ENCODE peak calls at places on chromosomes 7 and 10, in six cellular contexts. One of them, this sample, is unnamed. For H3K36me3, H3K4me1 and H3K27me3, the result is how much of the 10 kb centered on the place peaks cover.

GRCh38 chr7:139422126-139422525 is 61.3 kb downstream of the KLRG2 start:
- DNase-seq in psoas muscle: no peak
- DNase-seq in mesenchymal stem cell: peak
- DNase-seq in aorta: no peak
- DNase-seq in mammary epithelial cell: no peak
- DNase-seq in effector memory CD4-positive, alpha-beta T cell: no peak
- DNase-seq in this sample: no peak

GRCh38 chr7:13042605-13043236 is 355.3 kb downstream of the ARL4A start:
- DNase-seq in effector memory CD4-positive, alpha-beta T cell: no peak
- DNase-seq in aorta: no peak
- DNase-seq in psoas muscle: no peak
- DNase-seq in mesenchymal stem cell: peak
- DNase-seq in mammary epithelial cell: peak
- DNase-seq in this sample: no peak

GRCh38 chr7:25894002-25894901 is 257.7 kb upstream of the NFE2L3 start:
- DNase-seq in aorta: no peak
- DNase-seq in mammary epithelial cell: peak
- DNase-seq in psoas muscle: peak
- DNase-seq in effector memory CD4-positive, alpha-beta T cell: no peak
- DNase-seq in mesenchymal stem cell: no peak
- DNase-seq in this sample: no peak

GRCh38 chr7:116273283-116273917 is 63.1 kb downstream of the TES start:
- DNase-seq in mesenchymal stem cell: no peak
- DNase-seq in effector memory CD4-positive, alpha-beta T cell: no peak
- DNase-seq in mammary epithelial cell: no peak
- DNase-seq in aorta: no peak
- DNase-seq in psoas muscle: no peak
- DNase-seq in this sample: no peak

GRCh38 chr10:108982141-108982540 is 941.2 kb downstream of the XPNPEP1 start:
- DNase-seq in mammary epithelial cell: no peak
- DNase-seq in mesenchymal stem cell: peak
- DNase-seq in aorta: no peak
- DNase-seq in effector memory CD4-positive, alpha-beta T cell: no peak
- DNase-seq in psoas muscle: no peak
- DNase-seq in this sample: no peak

GRCh38 chr7:45230611-45231165 is 73.1 kb downstream of the RAMP3 start:
- DNase-seq in mammary epithelial cell: no peak
- DNase-seq in mesenchymal stem cell: no peak
- DNase-seq in psoas muscle: no peak
- DNase-seq in effector memory CD4-positive, alpha-beta T cell: no peak
- DNase-seq in aorta: no peak
- DNase-seq in this sample: no peak

GRCh38 chr7:7639847-7640220 is 718 bp upstream of the UMAD1 start:
- DNase-seq in aorta: no peak
- DNase-seq in psoas muscle: no peak
- DNase-seq in effector memory CD4-positive, alpha-beta T cell: peak
- DNase-seq in mesenchymal stem cell: peak
- DNase-seq in mammary epithelial cell: no peak
- DNase-seq in this sample: no peak

GRCh38 chr10:13816195-13816926 is 229.6 kb downstream of the PRPF18 start:
- DNase-seq in aorta: no peak
- DNase-seq in mesenchymal stem cell: peak
- DNase-seq in psoas muscle: peak
- DNase-seq in effector memory CD4-positive, alpha-beta T cell: no peak
- DNase-seq in mammary epithelial cell: peak
- DNase-seq in this sample: no peak

GRCh38 chr7:50397971-50398324 is 52.2 kb downstream of the FIGNL1 start:
- DNase-seq in effector memory CD4-positive, alpha-beta T cell: no peak
- DNase-seq in mesenchymal stem cell: no peak
- DNase-seq in mammary epithelial cell: no peak
- DNase-seq in psoas muscle: no peak
- DNase-seq in aorta: no peak
- DNase-seq in this sample: no peak

GRCh38 chr7:80950550-80950967 is 31.7 kb upstream of the SEMA3C start:
- DNase-seq in mammary epithelial cell: no peak
- DNase-seq in aorta: no peak
- DNase-seq in psoas muscle: no peak
- DNase-seq in mesenchymal stem cell: peak
- DNase-seq in effector memory CD4-positive, alpha-beta T cell: no peak
- DNase-seq in this sample: no peak

GRCh38 chr7:80449841-80450240 is 62.0 kb downstream of the GNAT3 start:
- DNase-seq in mesenchymal stem cell: no peak
- DNase-seq in effector memory CD4-positive, alpha-beta T cell: no peak
- DNase-seq in aorta: no peak
- DNase-seq in mammary epithelial cell: no peak
- DNase-seq in psoas muscle: no peak
- DNase-seq in this sample: no peak

GRCh38 chr7:22657479-22657878 is 69.5 kb upstream of the IL6 start:
- DNase-seq in aorta: no peak
- DNase-seq in effector memory CD4-positive, alpha-beta T cell: no peak
- DNase-seq in mammary epithelial cell: no peak
- DNase-seq in mesenchymal stem cell: no peak
- DNase-seq in psoas muscle: no peak
- DNase-seq in this sample: no peak

GRCh38 chr10:3681642-3682554 is 103.1 kb downstream of the KLF6 start:
- DNase-seq in mesenchymal stem cell: no peak
- DNase-seq in psoas muscle: no peak
- DNase-seq in aorta: no peak
- DNase-seq in effector memory CD4-positive, alpha-beta T cell: no peak
- DNase-seq in mammary epithelial cell: no peak
- DNase-seq in this sample: no peak

GRCh38 chr10:126904807-126905686 is at the start of gene DOCK1:
- DNase-seq in aorta: peak
- DNase-seq in mesenchymal stem cell: peak
- DNase-seq in effector memory CD4-positive, alpha-beta T cell: no peak
- DNase-seq in psoas muscle: peak
- DNase-seq in mammary epithelial cell: peak
- DNase-seq in this sample: no peak

GRCh38 chr7:100571829-100572116 is 1.9 kb downstream of the SAP25 start:
- DNase-seq in effector memory CD4-positive, alpha-beta T cell: no peak
- DNase-seq in mammary epithelial cell: no peak
- DNase-seq in psoas muscle: no peak
- DNase-seq in mesenchymal stem cell: no peak
- DNase-seq in aorta: no peak
- DNase-seq in this sample: no peak

GRCh38 chr10:77906863-77907861 is 19.4 kb downstream of the DLG5 start:
- DNase-seq in mammary epithelial cell: peak
- DNase-seq in psoas muscle: no peak
- DNase-seq in aorta: no peak
- DNase-seq in mesenchymal stem cell: no peak
- DNase-seq in effector memory CD4-positive, alpha-beta T cell: no peak
- DNase-seq in this sample: no peak

GRCh38 chr10:91592282-91593020 is 40.4 kb downstream of the PPP1R3C start:
- DNase-seq in aorta: no peak
- DNase-seq in effector memory CD4-positive, alpha-beta T cell: no peak
- DNase-seq in psoas muscle: no peak
- DNase-seq in mesenchymal stem cell: peak
- DNase-seq in mammary epithelial cell: no peak
- DNase-seq in this sample: no peak

GRCh38 chr10:18060217-18060616 is 80.0 kb upstream of the CACNB2 start:
- DNase-seq in effector memory CD4-positive, alpha-beta T cell: no peak
- DNase-seq in psoas muscle: no peak
- DNase-seq in aorta: no peak
- DNase-seq in mesenchymal stem cell: peak
- DNase-seq in mammary epithelial cell: no peak
- DNase-seq in this sample: no peak

GRCh38 chr7:30750574-30751256 is 1.2 kb upstream of the INMT start:
- DNase-seq in psoas muscle: peak
- DNase-seq in mesenchymal stem cell: peak
- DNase-seq in mammary epithelial cell: no peak
- DNase-seq in effector memory CD4-positive, alpha-beta T cell: no peak
- DNase-seq in aorta: peak
- DNase-seq in this sample: no peak

GRCh38 chr10:15539262-15539661 is 168.2 kb upstream of the FAM171A1 start:
- DNase-seq in psoas muscle: no peak
- DNase-seq in mesenchymal stem cell: no peak
- DNase-seq in effector memory CD4-positive, alpha-beta T cell: no peak
- DNase-seq in mammary epithelial cell: no peak
- DNase-seq in aorta: no peak
- DNase-seq in this sample: no peak

GRCh38 chr7:131656980-131657725 is 100.7 kb upstream of the PODXL start:
- DNase-seq in psoas muscle: no peak
- DNase-seq in aorta: no peak
- DNase-seq in effector memory CD4-positive, alpha-beta T cell: no peak
- DNase-seq in mesenchymal stem cell: no peak
- DNase-seq in mammary epithelial cell: no peak
- DNase-seq in this sample: no peak

GRCh38 chr10:28984431-28984830 is 304.4 kb upstream of the LYZL1 start:
- DNase-seq in effector memory CD4-positive, alpha-beta T cell: no peak
- DNase-seq in aorta: peak
- DNase-seq in mammary epithelial cell: peak
- DNase-seq in mesenchymal stem cell: peak
- DNase-seq in psoas muscle: peak
- DNase-seq in this sample: peak

GRCh38 chr7:2014391-2015241 is 218.1 kb downstream of the MAD1L1 start:
- DNase-seq in psoas muscle: peak
- DNase-seq in mesenchymal stem cell: no peak
- DNase-seq in aorta: peak
- DNase-seq in mammary epithelial cell: no peak
- DNase-seq in effector memory CD4-positive, alpha-beta T cell: no peak
- DNase-seq in this sample: peak

DNA sequence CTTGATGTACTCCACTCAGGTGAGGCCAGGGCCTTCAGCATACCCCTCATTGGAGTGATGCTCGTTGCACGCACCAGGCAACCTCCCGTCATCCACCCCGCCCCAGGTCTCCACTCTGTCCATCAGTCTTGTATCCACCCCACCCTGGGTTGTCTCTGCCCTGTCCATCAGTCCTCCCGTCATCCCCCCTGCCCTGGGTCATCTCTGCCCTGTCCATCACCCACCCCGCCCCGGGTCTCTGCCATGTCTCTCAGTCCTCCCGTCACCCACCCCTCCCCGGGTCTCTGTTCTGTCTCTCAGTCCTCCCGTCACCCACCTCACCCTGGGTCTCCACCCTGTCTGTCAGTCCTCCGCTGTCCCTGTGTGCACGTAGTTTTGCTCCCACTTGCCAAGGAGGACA is 59.9 kb downstream of the WDR37 start:
- DNase-seq in effector memory CD4-positive, alpha-beta T cell: no peak
- DNase-seq in aorta: no peak
- DNase-seq in psoas muscle: no peak
- DNase-seq in mammary epithelial cell: no peak
- DNase-seq in mesenchymal stem cell: no peak
- DNase-seq in this sample: no peak
- H3K36me3 ChIP-seq in effector memory CD4-positive, alpha-beta T cell: half or more
- H3K36me3 ChIP-seq in aorta: under half
- H3K36me3 ChIP-seq in psoas muscle: half or more
- H3K36me3 ChIP-seq in mammary epithelial cell: under half
- H3K36me3 ChIP-seq in mesenchymal stem cell: half or more
- H3K36me3 ChIP-seq in this sample: under half

GRCh38 chr7:3981281-3981680 is 680.2 kb downstream of the SDK1 start:
- DNase-seq in aorta: no peak
- DNase-seq in effector memory CD4-positive, alpha-beta T cell: no peak
- DNase-seq in mammary epithelial cell: no peak
- DNase-seq in psoas muscle: no peak
- DNase-seq in mesenchymal stem cell: no peak
- DNase-seq in this sample: no peak
- H3K4me1 ChIP-seq in aorta: under half
- H3K4me1 ChIP-seq in effector memory CD4-positive, alpha-beta T cell: under half
- H3K4me1 ChIP-seq in mammary epithelial cell: under half
- H3K4me1 ChIP-seq in psoas muscle: under half
- H3K4me1 ChIP-seq in mesenchymal stem cell: under half
- H3K4me1 ChIP-seq in this sample: under half

GRCh38 chr10:124092270-124093075 is 925 bp downstream of the CHST15 start:
- DNase-seq in mesenchymal stem cell: peak
- DNase-seq in mammary epithelial cell: peak
- DNase-seq in effector memory CD4-positive, alpha-beta T cell: no peak
- DNase-seq in psoas muscle: peak
- DNase-seq in aorta: peak
- DNase-seq in this sample: no peak

GRCh38 chr10:124090630-124091209 is 2.7 kb downstream of the CHST15 start:
- DNase-seq in effector memory CD4-positive, alpha-beta T cell: no peak
- DNase-seq in aorta: no peak
- DNase-seq in psoas muscle: no peak
- DNase-seq in mesenchymal stem cell: no peak
- DNase-seq in mammary epithelial cell: peak
- DNase-seq in this sample: no peak

GRCh38 chr10:124093076-124093773 is at the start of gene CHST15:
- DNase-seq in effector memory CD4-positive, alpha-beta T cell: no peak
- DNase-seq in psoas muscle: peak
- DNase-seq in mammary epithelial cell: peak
- DNase-seq in aorta: peak
- DNase-seq in mesenchymal stem cell: peak
- DNase-seq in this sample: no peak

GRCh38 chr10:124089859-124090258 is 3.5 kb downstream of the CHST15 start:
- DNase-seq in mammary epithelial cell: no peak
- DNase-seq in effector memory CD4-positive, alpha-beta T cell: no peak
- DNase-seq in aorta: no peak
- DNase-seq in mesenchymal stem cell: no peak
- DNase-seq in psoas muscle: no peak
- DNase-seq in this sample: no peak

GRCh38 chr10:124091646-124092269 is 1.6 kb downstream of the CHST15 start:
- DNase-seq in psoas muscle: peak
- DNase-seq in effector memory CD4-positive, alpha-beta T cell: no peak
- DNase-seq in mammary epithelial cell: peak
- DNase-seq in aorta: peak
- DNase-seq in mesenchymal stem cell: peak
- DNase-seq in this sample: no peak
- H3K27me3 ChIP-seq in psoas muscle: under half
- H3K27me3 ChIP-seq in effector memory CD4-positive, alpha-beta T cell: under half
- H3K27me3 ChIP-seq in mammary epithelial cell: under half
- H3K27me3 ChIP-seq in aorta: under half
- H3K27me3 ChIP-seq in mesenchymal stem cell: under half
- H3K27me3 ChIP-seq in this sample: under half

GRCh38 chr10:101624526-101625102 is 36.5 kb downstream of the DPCD start:
- DNase-seq in aorta: no peak
- DNase-seq in psoas muscle: no peak
- DNase-seq in mammary epithelial cell: no peak
- DNase-seq in mesenchymal stem cell: no peak
- DNase-seq in effector memory CD4-positive, alpha-beta T cell: no peak
- DNase-seq in this sample: no peak

GRCh38 chr10:101625821-101626412 is 37.8 kb downstream of the DPCD start:
- DNase-seq in psoas muscle: no peak
- DNase-seq in effector memory CD4-positive, alpha-beta T cell: no peak
- DNase-seq in aorta: no peak
- DNase-seq in mammary epithelial cell: no peak
- DNase-seq in mesenchymal stem cell: no peak
- DNase-seq in this sample: no peak

GRCh38 chr10:101619983-101620382 is 31.9 kb downstream of the DPCD start:
- DNase-seq in aorta: no peak
- DNase-seq in psoas muscle: no peak
- DNase-seq in mesenchymal stem cell: no peak
- DNase-seq in effector memory CD4-positive, alpha-beta T cell: no peak
- DNase-seq in mammary epithelial cell: no peak
- DNase-seq in this sample: no peak

GRCh38 chr10:101618871-101619270 is 30.8 kb downstream of the DPCD start:
- DNase-seq in mammary epithelial cell: no peak
- DNase-seq in effector memory CD4-positive, alpha-beta T cell: no peak
- DNase-seq in mesenchymal stem cell: no peak
- DNase-seq in psoas muscle: no peak
- DNase-seq in aorta: no peak
- DNase-seq in this sample: no peak

DNA sequence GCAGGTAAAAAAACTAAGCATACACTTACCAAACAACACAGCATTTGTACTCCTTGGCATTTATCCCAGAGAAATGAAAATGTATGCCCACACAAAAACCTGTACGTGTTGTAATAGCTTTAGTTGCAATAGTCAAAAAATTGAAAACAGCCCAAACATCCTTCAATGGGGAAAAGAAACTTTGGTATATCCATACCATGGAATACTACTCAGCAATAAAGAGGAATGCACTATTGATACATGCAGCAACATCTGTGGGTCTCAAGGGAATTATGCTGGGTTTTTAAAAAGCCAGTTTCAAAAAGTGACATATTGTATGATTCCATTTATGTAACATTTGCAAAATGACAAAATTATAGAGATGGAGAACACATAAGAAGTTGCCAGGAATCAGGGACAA is 35.4 kb downstream of the DPCD start:
- DNase-seq in effector memory CD4-positive, alpha-beta T cell: no peak
- DNase-seq in mesenchymal stem cell: no peak
- DNase-seq in psoas muscle: no peak
- DNase-seq in aorta: no peak
- DNase-seq in mammary epithelial cell: no peak
- DNase-seq in this sample: no peak
- H3K36me3 ChIP-seq in effector memory CD4-positive, alpha-beta T cell: half or more
- H3K36me3 ChIP-seq in mesenchymal stem cell: under half
- H3K36me3 ChIP-seq in psoas muscle: under half
- H3K36me3 ChIP-seq in aorta: under half
- H3K36me3 ChIP-seq in mammary epithelial cell: under half
- H3K36me3 ChIP-seq in this sample: under half